ENCODE peak calls at places on chromosomes 5 and 9, in eight cellular contexts. J, H, D, M, E, C, G and K are unnamed samples.

GRCh38 chr5:132090107-132090506 is 16.5 kb downstream of the CSF2 start:
- DNase-seq in J (no peak), H (peak), D (no peak), M (no peak), E (no peak), C (peak), G (no peak), K (no peak)

GRCh38 chr5:147659166-147659929 is 123.2 kb downstream of the JAKMIP2 start:
- DNase-seq in J (no peak), H (no peak), D (no peak), M (no peak), E (no peak), C (no peak), G (no peak), K (peak)

GRCh38 chr5:126384985-126385384 is 38.2 kb upstream of the GRAMD2B start:
- DNase-seq in J (no peak), H (peak), D (no peak), M (no peak), E (no peak), C (peak), G (no peak), K (no peak)

GRCh38 chr9:96116275-96117051 is 185.5 kb downstream of the HSD17B3 start:
- DNase-seq in J (no peak), H (no peak), D (no peak), M (no peak), E (no peak), C (no peak), G (no peak), K (peak)

GRCh38 chr5:41547991-41548390 is 37.6 kb upstream of the PLCXD3 start:
- DNase-seq in J (no peak), H (no peak), D (no peak), M (no peak), E (no peak), C (no peak), G (no peak), K (no peak)

GRCh38 chr5:142012186-142012785 is 541 bp downstream of the GNPDA1 start:
- DNase-seq in J (peak), H (peak), D (no peak), M (peak), E (peak), C (no peak), G (peak), K (peak)

GRCh38 chr5:3341446-3342240 is 254.0 kb upstream of the IRX1 start:
- DNase-seq in J (no peak), H (no peak), D (no peak), M (no peak), E (no peak), C (no peak), G (no peak), K (no peak)

GRCh38 chr5:34854459-34855174 is 15.7 kb downstream of the TTC23L start:
- DNase-seq in J (no peak), H (peak), D (no peak), M (no peak), E (no peak), C (no peak), G (no peak), K (no peak)

GRCh38 chr5:72951850-72952468 is 3.9 kb upstream of the FCHO2 start:
- DNase-seq in J (no peak), H (peak), D (no peak), M (no peak), E (no peak), C (peak), G (no peak), K (peak)

GRCh38 chr9:133485531-133486260 is 6.8 kb upstream of the SLC2A6 start:
- DNase-seq in J (no peak), H (no peak), D (no peak), M (no peak), E (no peak), C (no peak), G (no peak), K (no peak)

GRCh38 chr5:1950708-1951103 is 68.0 kb upstream of the IRX4 start:
- DNase-seq in J (no peak), H (peak), D (no peak), M (no peak), E (no peak), C (no peak), G (no peak), K (no peak)

GRCh38 chr5:143110591-143110990 is 292.9 kb downstream of the NR3C1 start:
- DNase-seq in J (no peak), H (no peak), D (no peak), M (no peak), E (no peak), C (no peak), G (no peak), K (no peak)

GRCh38 chr5:125199968-125200841 is 453.8 kb upstream of the ZNF608 start:
- DNase-seq in J (no peak), H (no peak), D (no peak), M (no peak), E (no peak), C (no peak), G (peak), K (no peak)

GRCh38 chr5:120463991-120464626 is at the start of gene PRR16:
- DNase-seq in J (peak), H (peak), D (no peak), M (peak), E (no peak), C (peak), G (peak), K (peak)

GRCh38 chr9:109092587-109092986 is 27.2 kb downstream of the TMEM245 start:
- DNase-seq in J (no peak), H (no peak), D (no peak), M (no peak), E (no peak), C (no peak), G (no peak), K (no peak)

GRCh38 chr9:73565833-73566465 is 414.3 kb downstream of the ANXA1 start:
- DNase-seq in J (no peak), H (peak), D (no peak), M (peak), E (no peak), C (peak), G (peak), K (no peak)

GRCh38 chr5:178232124-178232919 is at the start of gene PHYKPL:
- DNase-seq in J (peak), H (peak), D (peak), M (no peak), E (peak), C (peak), G (peak), K (peak)

GRCh38 chr9:8764041-8764440 is 964.5 kb upstream of the DMAC1 start:
- DNase-seq in J (no peak), H (no peak), D (no peak), M (no peak), E (no peak), C (no peak), G (no peak), K (no peak)

GRCh38 chr5:123204224-123204623 is 115.2 kb downstream of the PRDM6 start:
- DNase-seq in J (no peak), H (no peak), D (no peak), M (no peak), E (no peak), C (no peak), G (no peak), K (no peak)

GRCh38 chr9:129392093-129392541 is 214.1 kb upstream of the IER5L start:
- DNase-seq in J (no peak), H (no peak), D (no peak), M (no peak), E (no peak), C (no peak), G (no peak), K (no peak)

GRCh38 chr5:13704401-13704800 is 240.1 kb downstream of the DNAH5 start:
- DNase-seq in J (no peak), H (no peak), D (no peak), M (no peak), E (no peak), C (no peak), G (no peak), K (no peak)